ENCODE peak calls at places on chromosomes 7 and 10, in ten cellular contexts. One of them, this sample, is unnamed.

GRCh38 chr10:92124524-92125168 is 166.2 kb downstream of the CPEB3 start:
- DNase-seq in ovary: no peak
- DNase-seq in fibroblast of pulmonary artery: peak; percentile 96
- DNase-seq in hepatocyte: peak; percentile 58
- DNase-seq in AG04449: peak; percentile 40
- DNase-seq in Panc1: no peak
- DNase-seq in endothelial cell: no peak
- DNase-seq in right lobe of liver: peak; percentile 78
- DNase-seq in uterus: no peak
- DNase-seq in fibroblast of lung: peak; percentile 93
- DNase-seq in this sample: peak; percentile 43

GRCh38 chr7:130356121-130356759 is 11.6 kb downstream of the CPA5 start:
- DNase-seq in ovary: peak; percentile 64
- DNase-seq in fibroblast of pulmonary artery: peak; percentile 97
- DNase-seq in hepatocyte: peak; percentile 84
- DNase-seq in AG04449: peak; percentile 95
- DNase-seq in Panc1: peak; percentile 84
- DNase-seq in endothelial cell: peak; percentile 48
- DNase-seq in right lobe of liver: no peak
- DNase-seq in uterus: peak; percentile 67
- DNase-seq in fibroblast of lung: peak; percentile 100
- DNase-seq in this sample: peak; percentile 97

GRCh38 chr7:96638669-96639068 is 71.0 kb downstream of the SEM1 start:
- DNase-seq in ovary: no peak
- DNase-seq in fibroblast of pulmonary artery: no peak
- DNase-seq in hepatocyte: no peak
- DNase-seq in AG04449: no peak
- DNase-seq in Panc1: no peak
- DNase-seq in endothelial cell: no peak
- DNase-seq in right lobe of liver: no peak
- DNase-seq in uterus: no peak
- DNase-seq in fibroblast of lung: no peak
- DNase-seq in this sample: no peak

GRCh38 chr7:108517951-108518350 is 8.0 kb downstream of the PNPLA8 start:
- DNase-seq in ovary: no peak
- DNase-seq in fibroblast of pulmonary artery: no peak
- DNase-seq in hepatocyte: no peak
- DNase-seq in AG04449: no peak
- DNase-seq in Panc1: no peak
- DNase-seq in endothelial cell: no peak
- DNase-seq in right lobe of liver: no peak
- DNase-seq in uterus: no peak
- DNase-seq in fibroblast of lung: no peak
- DNase-seq in this sample: no peak

GRCh38 chr7:140263277-140263676 is 86.5 kb upstream of the KDM7A start:
- DNase-seq in ovary: no peak
- DNase-seq in fibroblast of pulmonary artery: no peak
- DNase-seq in hepatocyte: no peak
- DNase-seq in AG04449: no peak
- DNase-seq in Panc1: no peak
- DNase-seq in endothelial cell: no peak
- DNase-seq in right lobe of liver: no peak
- DNase-seq in uterus: no peak
- DNase-seq in fibroblast of lung: no peak
- DNase-seq in this sample: no peak

GRCh38 chr7:134637934-134638719 is 8.5 kb upstream of the BPGM start:
- DNase-seq in ovary: no peak
- DNase-seq in fibroblast of pulmonary artery: no peak
- DNase-seq in hepatocyte: no peak
- DNase-seq in AG04449: no peak
- DNase-seq in Panc1: no peak
- DNase-seq in endothelial cell: no peak
- DNase-seq in right lobe of liver: no peak
- DNase-seq in uterus: no peak
- DNase-seq in fibroblast of lung: no peak
- DNase-seq in this sample: no peak

GRCh38 chr7:134885967-134886352 is 100.3 kb upstream of the AGBL3 start:
- DNase-seq in ovary: no peak
- DNase-seq in fibroblast of pulmonary artery: peak; percentile 93
- DNase-seq in hepatocyte: peak; percentile 66
- DNase-seq in AG04449: no peak
- DNase-seq in Panc1: no peak
- DNase-seq in endothelial cell: no peak
- DNase-seq in right lobe of liver: no peak
- DNase-seq in uterus: peak; percentile 61
- DNase-seq in fibroblast of lung: peak; percentile 87
- DNase-seq in this sample: peak; percentile 75

GRCh38 chr7:139426258-139427028 is 57.0 kb downstream of the KLRG2 start:
- DNase-seq in ovary: no peak
- DNase-seq in fibroblast of pulmonary artery: no peak
- DNase-seq in hepatocyte: no peak
- DNase-seq in AG04449: no peak
- DNase-seq in Panc1: no peak
- DNase-seq in endothelial cell: no peak
- DNase-seq in right lobe of liver: no peak
- DNase-seq in uterus: no peak
- DNase-seq in fibroblast of lung: no peak
- DNase-seq in this sample: no peak

GRCh38 chr7:23594879-23595604 is 2.1 kb upstream of the CCDC126 start:
- DNase-seq in ovary: no peak
- DNase-seq in fibroblast of pulmonary artery: peak; percentile 17
- DNase-seq in hepatocyte: no peak
- DNase-seq in AG04449: no peak
- DNase-seq in Panc1: no peak
- DNase-seq in endothelial cell: no peak
- DNase-seq in right lobe of liver: no peak
- DNase-seq in uterus: no peak
- DNase-seq in fibroblast of lung: no peak
- DNase-seq in this sample: no peak

GRCh38 chr10:112810651-112811215 is 139.3 kb upstream of the TCF7L2 start:
- DNase-seq in ovary: no peak
- DNase-seq in fibroblast of pulmonary artery: no peak
- DNase-seq in hepatocyte: peak; percentile 31
- DNase-seq in AG04449: no peak
- DNase-seq in Panc1: no peak
- DNase-seq in endothelial cell: no peak
- DNase-seq in right lobe of liver: peak; percentile 25
- DNase-seq in uterus: no peak
- DNase-seq in fibroblast of lung: peak; percentile 57
- DNase-seq in this sample: no peak

GRCh38 chr10:64771253-64771652 is 1250.1 kb downstream of the REEP3 start:
- DNase-seq in ovary: no peak
- DNase-seq in fibroblast of pulmonary artery: no peak
- DNase-seq in hepatocyte: no peak
- DNase-seq in AG04449: no peak
- DNase-seq in Panc1: no peak
- DNase-seq in endothelial cell: no peak
- DNase-seq in right lobe of liver: no peak
- DNase-seq in uterus: no peak
- DNase-seq in fibroblast of lung: no peak
- DNase-seq in this sample: no peak

GRCh38 chr7:31075006-31075405 is 22.9 kb downstream of the ADCYAP1R1 start:
- DNase-seq in ovary: no peak
- DNase-seq in fibroblast of pulmonary artery: no peak
- DNase-seq in hepatocyte: no peak
- DNase-seq in AG04449: no peak
- DNase-seq in Panc1: no peak
- DNase-seq in endothelial cell: no peak
- DNase-seq in right lobe of liver: no peak
- DNase-seq in uterus: no peak
- DNase-seq in fibroblast of lung: no peak
- DNase-seq in this sample: no peak

GRCh38 chr7:2555121-2556052 is at the start of gene BRAT1:
- DNase-seq in ovary: peak; percentile 98
- DNase-seq in fibroblast of pulmonary artery: peak; percentile 94
- DNase-seq in hepatocyte: peak; percentile 98
- DNase-seq in AG04449: peak; percentile 49
- DNase-seq in Panc1: peak; percentile 72
- DNase-seq in endothelial cell: peak; percentile 96
- DNase-seq in right lobe of liver: peak; percentile 98
- DNase-seq in uterus: peak; percentile 97
- DNase-seq in fibroblast of lung: peak; percentile 90
- DNase-seq in this sample: peak; percentile 94

GRCh38 chr7:85829817-85830432 is 643.1 kb upstream of the SEMA3D start:
- DNase-seq in ovary: no peak
- DNase-seq in fibroblast of pulmonary artery: peak; percentile 46
- DNase-seq in hepatocyte: peak; percentile 37
- DNase-seq in AG04449: no peak
- DNase-seq in Panc1: no peak
- DNase-seq in endothelial cell: no peak
- DNase-seq in right lobe of liver: no peak
- DNase-seq in uterus: no peak
- DNase-seq in fibroblast of lung: peak; percentile 13
- DNase-seq in this sample: peak; percentile 31
- TF ChIP-seq CTCF in ovary: no peak
- TF ChIP-seq CTCF in fibroblast of pulmonary artery: peak; percentile 42
- TF ChIP-seq CTCF in hepatocyte: peak; percentile 70
- TF ChIP-seq CTCF in AG04449: peak; percentile 17
- TF ChIP-seq CTCF in Panc1: peak; percentile 41
- TF ChIP-seq CTCF in endothelial cell: no peak
- TF ChIP-seq CTCF in right lobe of liver: peak; percentile 14
- TF ChIP-seq CTCF in uterus: no peak
- TF ChIP-seq CTCF in fibroblast of lung: peak; percentile 27
- TF ChIP-seq CTCF in this sample: peak; percentile 67

GRCh38 chr7:121605297-121605640 is 209.2 kb upstream of the FAM3C start:
- DNase-seq in ovary: no peak
- DNase-seq in fibroblast of pulmonary artery: peak; percentile 33
- DNase-seq in hepatocyte: peak; percentile 39
- DNase-seq in AG04449: no peak
- DNase-seq in Panc1: no peak
- DNase-seq in endothelial cell: no peak
- DNase-seq in right lobe of liver: no peak
- DNase-seq in uterus: no peak
- DNase-seq in fibroblast of lung: peak; percentile 12
- DNase-seq in this sample: peak; percentile 4
- TF ChIP-seq CTCF in ovary: no peak
- TF ChIP-seq CTCF in fibroblast of pulmonary artery: peak; percentile 24
- TF ChIP-seq CTCF in hepatocyte: peak; percentile 52
- TF ChIP-seq CTCF in AG04449: no peak
- TF ChIP-seq CTCF in Panc1: peak; percentile 30
- TF ChIP-seq CTCF in endothelial cell: no peak
- TF ChIP-seq CTCF in right lobe of liver: peak; percentile 6
- TF ChIP-seq CTCF in uterus: no peak
- TF ChIP-seq CTCF in fibroblast of lung: peak; percentile 8
- TF ChIP-seq CTCF in this sample: peak; percentile 27

DNA sequence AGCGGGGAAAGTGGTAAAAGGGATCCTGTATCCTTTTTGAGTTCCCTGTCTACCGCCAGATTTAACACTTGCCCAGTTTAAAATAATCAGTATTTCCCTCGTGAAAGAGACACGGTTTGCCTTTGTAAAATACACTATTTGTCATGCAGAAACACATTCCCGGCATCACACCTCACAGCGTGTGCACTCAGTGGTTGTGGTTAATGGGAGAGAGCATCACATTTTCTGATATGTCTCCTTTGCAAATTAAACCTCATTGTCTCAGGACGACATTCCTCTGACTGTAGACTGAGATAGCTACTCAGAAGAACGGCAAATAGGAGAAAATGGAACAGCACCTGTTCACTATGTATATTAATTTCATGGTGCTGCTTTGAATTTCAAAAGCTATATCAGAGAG is 113.1 kb upstream of the IFRD1 start:
- DNase-seq in ovary: no peak
- DNase-seq in fibroblast of pulmonary artery: no peak
- DNase-seq in hepatocyte: no peak
- DNase-seq in AG04449: no peak
- DNase-seq in Panc1: no peak
- DNase-seq in endothelial cell: no peak
- DNase-seq in right lobe of liver: no peak
- DNase-seq in uterus: no peak
- DNase-seq in fibroblast of lung: peak; percentile 27
- DNase-seq in this sample: no peak
- TF ChIP-seq CTCF in ovary: no peak
- TF ChIP-seq CTCF in fibroblast of pulmonary artery: no peak
- TF ChIP-seq CTCF in hepatocyte: no peak
- TF ChIP-seq CTCF in AG04449: no peak
- TF ChIP-seq CTCF in Panc1: no peak
- TF ChIP-seq CTCF in endothelial cell: no peak
- TF ChIP-seq CTCF in right lobe of liver: no peak
- TF ChIP-seq CTCF in uterus: no peak
- TF ChIP-seq CTCF in fibroblast of lung: no peak
- TF ChIP-seq CTCF in this sample: no peak

DNA sequence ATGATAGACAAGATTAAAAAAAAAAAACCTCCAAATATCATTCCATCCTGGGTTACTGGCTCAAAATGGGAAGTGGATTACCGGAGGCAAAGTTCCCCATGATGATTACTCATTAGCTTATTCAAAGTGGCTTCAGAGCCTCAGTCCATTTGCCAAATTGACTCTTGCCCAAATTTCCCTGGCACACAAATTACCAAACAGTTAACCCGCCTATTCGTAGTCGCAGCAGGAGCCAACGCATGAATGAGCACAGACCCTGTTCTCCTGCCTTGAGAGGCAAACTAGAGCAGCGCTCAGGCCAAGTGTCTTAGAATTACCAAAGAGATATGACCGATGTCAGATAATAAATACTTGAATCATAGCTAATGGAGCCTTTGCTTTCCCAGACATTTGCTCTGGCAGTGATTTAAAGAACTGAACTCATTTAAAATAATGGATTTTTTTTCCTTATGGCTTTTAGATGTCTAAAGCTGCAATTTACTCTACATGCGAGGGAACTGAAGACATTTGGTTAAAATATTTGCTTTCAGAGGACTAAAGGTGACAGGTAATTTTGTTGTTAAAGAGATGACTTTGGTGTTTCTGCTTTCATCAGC is 64.9 kb downstream of the CTTNBP2 start:
- DNase-seq in ovary: no peak
- DNase-seq in fibroblast of pulmonary artery: no peak
- DNase-seq in hepatocyte: no peak
- DNase-seq in AG04449: no peak
- DNase-seq in Panc1: no peak
- DNase-seq in endothelial cell: no peak
- DNase-seq in right lobe of liver: peak; percentile 86
- DNase-seq in uterus: peak; percentile 45
- DNase-seq in fibroblast of lung: peak; percentile 87
- DNase-seq in this sample: no peak
- TF ChIP-seq CTCF in ovary: no peak
- TF ChIP-seq CTCF in fibroblast of pulmonary artery: no peak
- TF ChIP-seq CTCF in hepatocyte: no peak
- TF ChIP-seq CTCF in AG04449: no peak
- TF ChIP-seq CTCF in Panc1: no peak
- TF ChIP-seq CTCF in endothelial cell: no peak
- TF ChIP-seq CTCF in right lobe of liver: no peak
- TF ChIP-seq CTCF in uterus: no peak
- TF ChIP-seq CTCF in fibroblast of lung: no peak
- TF ChIP-seq CTCF in this sample: no peak

This sample was measured in HFFc6.